ENCODE peak calls at places on chromosomes 16 and 17, in six cellular contexts. J is mesendoderm, K is neuronal stem cell, T is H9, Q is IMR-90, A is H1. Z is an unnamed sample.

GRCh38 chr16:9970796-9971195 is 211.4 kb downstream of the GRIN2A start:
- DNase-seq in J (no peak), K (no peak), T (no peak), Q (no peak), A (no peak), Z (no peak)

GRCh38 chr16:73093146-73094144 is 45.5 kb upstream of the ZFHX3 start:
- DNase-seq in J (no peak), K (no peak), T (no peak), Q (peak), A (no peak), Z (no peak)

GRCh38 chr17:68328676-68329075 is 37.4 kb downstream of the ARSG start:
- DNase-seq in J (peak), K (no peak), T (no peak), Q (peak), A (no peak), Z (peak)

GRCh38 chr17:79954281-79955166 is 81.1 kb downstream of the TBC1D16 start:
- DNase-seq in J (no peak), K (no peak), T (peak), Q (no peak), A (no peak), Z (no peak)

GRCh38 chr16:83652898-83653297 is 154.9 kb upstream of the HSBP1 start:
- DNase-seq in J (no peak), K (no peak), T (no peak), Q (no peak), A (no peak), Z (peak)

GRCh38 chr17:79252886-79253285 is 178.3 kb downstream of the ENGASE start:
- DNase-seq in J (no peak), K (no peak), T (no peak), Q (no peak), A (no peak), Z (no peak)

GRCh38 chr17:82328141-82328993 is 5.2 kb downstream of the SECTM1 start:
- DNase-seq in J (no peak), K (no peak), T (no peak), Q (no peak), A (no peak), Z (no peak)

GRCh38 chr17:72598705-72599104 is 477.9 kb downstream of the SOX9 start:
- DNase-seq in J (no peak), K (no peak), T (no peak), Q (no peak), A (no peak), Z (no peak)

GRCh38 chr17:55053855-55054254 is 85.3 kb downstream of the STXBP4 start:
- DNase-seq in J (peak), K (no peak), T (no peak), Q (peak), A (no peak), Z (peak)

GRCh38 chr17:9890124-9890523 is 14.9 kb downstream of the RCVRN start:
- DNase-seq in J (peak), K (peak), T (peak), Q (no peak), A (peak), Z (no peak)

GRCh38 chr16:22191966-22192260 is 14.2 kb upstream of the EEF2K start:
- DNase-seq in J (no peak), K (no peak), T (no peak), Q (peak), A (no peak), Z (no peak)

GRCh38 chr17:49995055-49995738 is at the start of gene DLX3:
- DNase-seq in J (peak), K (peak), T (peak), Q (peak), A (peak), Z (peak)

GRCh38 chr17:18877104-18877503 is 19.2 kb downstream of the PRPSAP2 start:
- DNase-seq in J (no peak), K (no peak), T (no peak), Q (peak), A (no peak), Z (no peak)

GRCh38 chr17:44761932-44762810 is 3.4 kb downstream of the ADAM11 start:
- DNase-seq in J (no peak), K (no peak), T (peak), Q (no peak), A (no peak), Z (no peak)

GRCh38 chr16:86224126-86224525 is 286.2 kb upstream of the FOXF1 start:
- DNase-seq in J (no peak), K (no peak), T (no peak), Q (no peak), A (no peak), Z (no peak)

GRCh38 chr16:50263940-50264929 is 2.1 kb upstream of the ADCY7 start:
- DNase-seq in J (no peak), K (no peak), T (no peak), Q (peak), A (no peak), Z (no peak)

GRCh38 chr17:20121359-20122235 is 112.4 kb downstream of the SPECC1 start:
- DNase-seq in J (peak), K (peak), T (peak), Q (peak), A (peak), Z (peak)

GRCh38 chr16:50572700-50573099 is 24.5 kb downstream of the NKD1 start:
- DNase-seq in J (no peak), K (no peak), T (no peak), Q (no peak), A (no peak), Z (no peak)

GRCh38 chr16:31695667-31696066 is 168.0 kb downstream of the AHSP start:
- DNase-seq in J (no peak), K (no peak), T (no peak), Q (no peak), A (no peak), Z (no peak)

GRCh38 chr16:71637398-71637797 is 11.4 kb downstream of the MARVELD3 start:
- DNase-seq in J (peak), K (no peak), T (peak), Q (peak), A (no peak), Z (peak)

GRCh38 chr16:54522596-54522995 is 236.0 kb upstream of the IRX3 start:
- DNase-seq in J (no peak), K (no peak), T (no peak), Q (no peak), A (no peak), Z (no peak)

GRCh38 chr16:47731252-47731651 is 270.1 kb downstream of the PHKB start:
- DNase-seq in J (no peak), K (no peak), T (no peak), Q (peak), A (no peak), Z (peak)
- H3K4me2 ChIP-seq in J (no peak), K (no peak), T (no peak), Q (no peak), A (no peak), Z (no peak)

GRCh38 chr16:84829168-84829965 is 9.6 kb downstream of the CRISPLD2 start:
- DNase-seq in J (no peak), K (no peak), T (no peak), Q (peak), A (no peak), Z (peak)

GRCh38 chr16:84826558-84826941 is 6.8 kb downstream of the CRISPLD2 start:
- DNase-seq in J (no peak), K (no peak), T (no peak), Q (peak), A (no peak), Z (peak)

GRCh38 chr16:84827131-84827574 is 7.4 kb downstream of the CRISPLD2 start:
- DNase-seq in J (no peak), K (no peak), T (no peak), Q (peak), A (no peak), Z (peak)

GRCh38 chr16:84827897-84828296 is 8.1 kb downstream of the CRISPLD2 start:
- DNase-seq in J (no peak), K (no peak), T (no peak), Q (no peak), A (no peak), Z (no peak)

DNA sequence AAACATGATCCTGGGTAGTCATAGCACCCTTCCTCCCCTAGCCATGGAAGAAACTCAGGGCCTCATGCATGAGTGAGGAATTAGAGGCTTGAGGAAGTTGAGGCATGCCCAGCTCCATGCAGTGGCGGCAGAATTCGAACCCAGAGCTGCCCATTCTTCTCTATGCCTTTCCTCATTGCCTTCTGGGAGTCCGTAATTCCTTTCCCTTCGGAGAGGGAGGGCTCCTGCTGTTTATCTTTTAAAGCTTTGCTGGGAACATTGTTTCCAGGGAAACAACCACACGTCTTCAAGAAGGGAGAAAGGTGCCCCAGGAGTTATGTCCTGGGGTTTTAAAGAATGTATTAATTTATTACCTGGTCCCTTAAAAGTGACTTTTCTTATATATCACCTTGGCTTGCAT is 8.5 kb downstream of the CRISPLD2 start:
- DNase-seq in J (no peak), K (no peak), T (no peak), Q (no peak), A (no peak), Z (no peak)
- H2BK15ac ChIP-seq in J (no peak), K (no peak), T (no peak), Q (peak), A (no peak), Z (no peak)

GRCh38 chr16:7888421-7888820 is 555.8 kb downstream of the RBFOX1 start:
- DNase-seq in J (no peak), K (no peak), T (no peak), Q (no peak), A (no peak), Z (no peak)
- H3K4me2 ChIP-seq in J (no peak), K (no peak), T (no peak), Q (no peak), A (no peak), Z (no peak)

GRCh38 chr16:52953215-52953614 is 99.5 kb downstream of the CHD9NB start:
- DNase-seq in J (no peak), K (no peak), T (no peak), Q (no peak), A (no peak), Z (no peak)

GRCh38 chr16:52958951-52959350 is 93.7 kb downstream of the CHD9NB start:
- DNase-seq in J (no peak), K (no peak), T (no peak), Q (no peak), A (no peak), Z (no peak)

DNA sequence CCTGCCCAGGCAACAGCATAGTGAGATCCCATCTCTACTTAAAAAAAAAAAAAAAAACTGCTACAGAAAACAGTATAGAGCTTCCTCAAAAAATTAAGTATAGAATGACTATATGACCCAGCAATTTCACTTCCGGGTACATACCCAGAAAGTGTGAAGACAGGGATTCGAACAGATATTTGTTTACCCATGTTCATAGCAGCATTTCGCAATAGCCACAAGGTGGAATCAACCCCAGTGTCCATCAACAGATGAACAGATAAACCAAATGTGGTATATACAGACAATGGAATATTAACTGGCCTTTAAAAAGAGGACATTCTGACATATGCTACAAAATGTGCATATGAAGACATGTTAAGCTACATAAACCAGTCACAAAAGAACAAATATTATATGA is 95.5 kb downstream of the CHD9NB start:
- DNase-seq in J (no peak), K (no peak), T (no peak), Q (no peak), A (no peak), Z (no peak)
- H2BK15ac ChIP-seq in J (no peak), K (no peak), T (no peak), Q (no peak), A (no peak), Z (no peak)

GRCh38 chr16:12511708-12512107 is 292.0 kb downstream of the CPPED1 start:
- DNase-seq in J (no peak), K (no peak), T (no peak), Q (no peak), A (no peak), Z (no peak)
- H3K4me2 ChIP-seq in J (no peak), K (no peak), T (no peak), Q (no peak), A (no peak), Z (no peak)

GRCh38 chr17:48565024-48565558 is 13.1 kb downstream of the HOXB4 start:
- DNase-seq in J (no peak), K (no peak), T (no peak), Q (no peak), A (no peak), Z (peak)
- H2BK15ac ChIP-seq in J (no peak), K (no peak), T (no peak), Q (peak), A (no peak), Z (peak)

GRCh38 chr16:3881499-3881995 is 1.0 kb upstream of the CREBBP start:
- DNase-seq in J (peak), K (no peak), T (peak), Q (no peak), A (peak), Z (no peak)
- H3K4me2 ChIP-seq in J (peak), K (peak), T (peak), Q (peak), A (peak), Z (peak)

DNA sequence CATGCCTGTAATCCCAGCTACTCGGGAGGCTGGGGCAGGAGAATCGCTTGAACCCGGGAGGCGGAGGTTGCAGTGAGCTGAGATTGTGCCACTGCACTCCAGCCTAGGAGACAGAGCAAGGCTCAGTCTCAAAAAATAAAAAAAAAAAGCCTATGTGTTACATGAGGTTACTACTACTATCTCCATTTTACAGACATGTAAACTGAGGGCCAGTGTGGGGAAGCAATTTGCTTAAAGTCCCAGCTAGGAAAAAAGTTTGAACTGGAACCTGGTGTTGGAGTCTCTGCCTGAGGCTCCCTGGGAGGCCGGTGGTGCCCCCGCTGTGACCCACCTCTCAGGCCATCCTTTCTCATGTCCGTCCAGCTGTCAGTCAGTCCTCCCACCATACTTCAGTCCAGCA is 4.5 kb downstream of the SLC13A2 start:
- DNase-seq in J (no peak), K (no peak), T (no peak), Q (no peak), A (no peak), Z (no peak)
- H2BK15ac ChIP-seq in J (no peak), K (no peak), T (no peak), Q (no peak), A (no peak), Z (no peak)